ENCODE peak calls at places on chromosomes 13 and 19, in five cellular contexts. P, Z, Q, R and L are unnamed samples.

GRCh38 chr13:27141746-27142145 is 29.9 kb downstream of the USP12 start:
- DNase-seq in P (no peak), Z (no peak), Q (no peak), R (no peak), L (no peak)

GRCh38 chr19:28292822-28293500 is 920.0 kb downstream of the UQCRFS1 start:
- DNase-seq in P (no peak), Z (no peak), Q (no peak), R (peak; percentile 45), L (peak; percentile 56)

GRCh38 chr13:49444517-49445395 is 682 bp downstream of the SETDB2 start:
- DNase-seq in P (no peak), Z (peak; percentile 48), Q (peak; percentile 33), R (no peak), L (no peak)

GRCh38 chr19:35718345-35719041 is 690 bp downstream of the KMT2B start:
- DNase-seq in P (no peak), Z (no peak), Q (peak; percentile 8), R (peak; percentile 26), L (peak; percentile 56)

GRCh38 chr19:17496337-17496997 is 15.0 kb upstream of the PGLS start:
- DNase-seq in P (no peak), Z (no peak), Q (peak; percentile 74), R (peak; percentile 90), L (peak; percentile 84)

GRCh38 chr13:42412812-42413795 is 141.2 kb downstream of the AKAP11 start:
- DNase-seq in P (no peak), Z (no peak), Q (peak; percentile 26), R (no peak), L (no peak)

GRCh38 chr19:51318687-51319675 is 7.5 kb downstream of the IGLON5 start:
- DNase-seq in P (no peak), Z (no peak), Q (no peak), R (no peak), L (no peak)

GRCh38 chr19:4337906-4338440 is 654 bp downstream of the STAP2 start:
- DNase-seq in P (no peak), Z (no peak), Q (peak; percentile 54), R (no peak), L (no peak)

GRCh38 chr13:49627831-49628652 is at the start of gene ARL11:
- DNase-seq in P (no peak), Z (no peak), Q (no peak), R (peak; percentile 81), L (peak; percentile 62)

GRCh38 chr13:94712812-94713555 is 639 bp upstream of the SOX21 start:
- DNase-seq in P (no peak), Z (peak; percentile 11), Q (peak; percentile 65), R (peak; percentile 59), L (peak; percentile 58)

GRCh38 chr19:55619264-55619663 is 5.1 kb downstream of the ZNF784 start:
- DNase-seq in P (no peak), Z (no peak), Q (no peak), R (no peak), L (no peak)

GRCh38 chr19:55432355-55432959 is 10.6 kb downstream of the SHISA7 start:
- DNase-seq in P (no peak), Z (no peak), Q (no peak), R (no peak), L (no peak)

GRCh38 chr13:42600943-42601342 is 27.0 kb downstream of the TNFSF11 start:
- DNase-seq in P (no peak), Z (no peak), Q (peak; percentile 8), R (no peak), L (no peak)

GRCh38 chr13:98461525-98462240 is 115.2 kb downstream of the STK24 start:
- DNase-seq in P (no peak), Z (no peak), Q (no peak), R (no peak), L (no peak)

GRCh38 chr13:112346173-112346898 is 29.8 kb upstream of the SPACA7 start:
- DNase-seq in P (no peak), Z (no peak), Q (no peak), R (peak; percentile 58), L (peak; percentile 74)

GRCh38 chr13:112740502-112741131 is 50.8 kb downstream of the ATP11A start:
- DNase-seq in P (no peak), Z (peak; percentile 82), Q (peak; percentile 69), R (no peak), L (no peak)

GRCh38 chr13:110628952-110629701 is 13.8 kb downstream of the NAXD start:
- DNase-seq in P (no peak), Z (no peak), Q (peak; percentile 28), R (no peak), L (no peak)

GRCh38 chr19:21824679-21825078 is 11.3 kb downstream of the ZNF43 start:
- DNase-seq in P (no peak), Z (no peak), Q (no peak), R (no peak), L (no peak)

GRCh38 chr19:48341006-48341405 is 15.7 kb downstream of the EMP3 start:
- DNase-seq in P (no peak), Z (no peak), Q (peak; percentile 51), R (no peak), L (no peak)

GRCh38 chr19:12350890-12351197 is 14.6 kb downstream of the ZNF442 start:
- DNase-seq in P (no peak), Z (no peak), Q (no peak), R (no peak), L (no peak)

GRCh38 chr19:19530889-19531288 is 2.2 kb downstream of the YJEFN3 start:
- DNase-seq in P (no peak), Z (no peak), Q (no peak), R (no peak), L (no peak)

GRCh38 chr19:313169-313987 is 22.2 kb upstream of the PLPP2 start:
- DNase-seq in P (no peak), Z (no peak), Q (no peak), R (no peak), L (no peak)

GRCh38 chr13:58869566-58869965 is 1238.0 kb downstream of the PCDH17 start:
- DNase-seq in P (no peak), Z (no peak), Q (no peak), R (no peak), L (no peak)

GRCh38 chr13:114132419-114133121 is at the start of gene RASA3:
- DNase-seq in P (no peak), Z (peak; percentile 63), Q (peak; percentile 84), R (peak; percentile 83), L (peak; percentile 83)

GRCh38 chr19:1017115-1017905 is 3.6 kb downstream of the TMEM259 start:
- DNase-seq in P (no peak), Z (no peak), Q (no peak), R (no peak), L (no peak)

GRCh38 chr19:40507892-40508291 is 41.1 kb downstream of the SPTBN4 start:
- DNase-seq in P (no peak), Z (no peak), Q (no peak), R (no peak), L (no peak)

GRCh38 chr13:40273173-40274000 is 393.1 kb downstream of the FOXO1 start:
- DNase-seq in P (no peak), Z (no peak), Q (no peak), R (no peak), L (no peak)

GRCh38 chr13:37427843-37428494 is 170.6 kb downstream of the POSTN start:
- DNase-seq in P (no peak), Z (no peak), Q (no peak), R (no peak), L (no peak)
- TF ChIP-seq CTCF in P (no peak), Z (no peak), Q (no peak), R (no peak), L (peak; percentile 29)

GRCh38 chr19:42311612-42312160 is 1.4 kb upstream of the TMEM145 start:
- DNase-seq in P (no peak), Z (no peak), Q (no peak), R (peak; percentile 54), L (no peak)
- TF ChIP-seq CTCF in P (no peak), Z (no peak), Q (peak; percentile 8), R (no peak), L (no peak)

GRCh38 chr13:29840585-29840984 is 9.8 kb downstream of the UBL3 start:
- DNase-seq in P (no peak), Z (no peak), Q (no peak), R (no peak), L (no peak)

GRCh38 chr13:29832899-29833298 is 17.5 kb downstream of the UBL3 start:
- DNase-seq in P (no peak), Z (no peak), Q (no peak), R (no peak), L (no peak)

GRCh38 chr13:29830000-29830399 is 20.4 kb downstream of the UBL3 start:
- DNase-seq in P (no peak), Z (no peak), Q (no peak), R (no peak), L (no peak)

GRCh38 chr13:29835280-29836061 is 14.9 kb downstream of the UBL3 start:
- DNase-seq in P (no peak), Z (no peak), Q (no peak), R (peak; percentile 18), L (no peak)
- TF ChIP-seq CTCF in P (no peak), Z (no peak), Q (no peak), R (no peak), L (no peak)

GRCh38 chr19:33216198-33216830 is 9.3 kb downstream of the SLC7A10 start:
- DNase-seq in P (no peak), Z (no peak), Q (no peak), R (peak; percentile 53), L (no peak)
- TF ChIP-seq CTCF in P (no peak), Z (no peak), Q (no peak), R (no peak), L (no peak)

GRCh38 chr13:43959291-43959690 is 79.6 kb downstream of the LACC1 start:
- DNase-seq in P (no peak), Z (no peak), Q (no peak), R (no peak), L (no peak)

GRCh38 chr13:43948059-43948458 is 68.4 kb downstream of the LACC1 start:
- DNase-seq in P (no peak), Z (no peak), Q (no peak), R (no peak), L (no peak)

GRCh38 chr13:43953370-43953769 is 73.7 kb downstream of the LACC1 start:
- DNase-seq in P (no peak), Z (no peak), Q (no peak), R (no peak), L (no peak)
- TF ChIP-seq CTCF in P (no peak), Z (no peak), Q (no peak), R (no peak), L (no peak)

GRCh38 chr13:77460195-77460594 is 75.3 kb upstream of the SCEL start:
- DNase-seq in P (no peak), Z (no peak), Q (peak; percentile 4), R (no peak), L (no peak)

GRCh38 chr13:77470986-77471385 is 64.5 kb upstream of the SCEL start:
- DNase-seq in P (no peak), Z (no peak), Q (no peak), R (no peak), L (no peak)

GRCh38 chr13:77466757-77467156 is 68.7 kb upstream of the SCEL start:
- DNase-seq in P (no peak), Z (no peak), Q (no peak), R (no peak), L (no peak)

DNA sequence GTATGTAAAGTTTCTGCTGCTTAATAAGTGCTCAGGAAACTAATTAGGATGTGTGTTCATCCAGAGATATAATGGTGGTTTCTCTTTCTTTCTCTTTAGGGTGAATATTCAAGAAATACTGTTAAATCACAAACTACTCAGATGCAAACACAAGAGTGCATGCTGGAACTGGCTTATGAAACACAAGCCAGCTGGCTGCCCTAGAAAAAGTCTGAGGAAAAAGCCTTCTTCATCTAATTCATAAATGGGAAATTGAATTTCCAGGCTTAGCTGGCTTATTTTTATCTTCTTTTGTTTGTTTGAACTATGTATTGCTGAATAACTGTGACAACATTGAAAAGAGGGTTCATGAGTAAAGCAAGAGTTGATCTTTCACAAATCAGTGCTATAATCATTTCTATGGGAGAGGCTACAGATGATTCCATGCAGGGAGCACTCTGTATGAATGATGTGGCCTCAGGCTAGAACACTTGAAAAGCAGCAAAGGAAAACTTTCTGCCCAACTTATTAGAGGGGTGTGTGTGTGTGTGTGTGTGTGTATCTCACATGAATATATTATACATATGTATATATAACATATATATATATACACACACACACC is 69.8 kb upstream of the SCEL start:
- DNase-seq in P (no peak), Z (no peak), Q (no peak), R (no peak), L (no peak)
- TF ChIP-seq CTCF in P (no peak), Z (no peak), Q (no peak), R (no peak), L (no peak)